ENCODE peak calls at places on chromosomes 12 and 14, in eight cellular contexts. P is naive thymus-derived CD8-positive, alpha-beta T cell; D is HCEC 1CT; V is CD8-positive, alpha-beta T cell; W is GM12864; J is germinal center; Q is activated T-cell treated with anti-CD3 and anti-CD28 coated beads, Interleukin-2, amount 50 U/mL, for 72 hours; E is stimulated activated CD4-positive, alpha-beta T cell treated with anti-CD3 and anti-CD28 coated beads, Interleukin-1b, Interleukin-23, amount 100 ng/mL, for 1 hour. U is an unnamed sample.

GRCh38 chr12:115871714-115872113 is 405.8 kb downstream of the MED13L start:
- DNase-seq in D (peak), J (peak), P (no peak), Q (no peak), E (no peak), V (no peak), W (no peak), U (peak)

GRCh38 chr12:95201056-95201670 is 16.1 kb downstream of the FGD6 start:
- DNase-seq in V (no peak), D (peak), E (no peak), P (no peak), Q (no peak), W (no peak), J (no peak), U (no peak)

GRCh38 chr14:105844810-105845724 is 318.7 kb downstream of the TMEM121 start:
- DNase-seq in J (no peak), E (no peak), Q (no peak), P (no peak), V (no peak), D (no peak), W (no peak), U (no peak)

GRCh38 chr12:101616027-101616494 is 21.3 kb downstream of the MYBPC1 start:
- DNase-seq in P (peak), W (no peak), Q (peak), J (no peak), D (no peak), E (no peak), V (no peak), U (no peak)

GRCh38 chr14:55449116-55449515 is 8.7 kb upstream of the TBPL2 start:
- DNase-seq in J (no peak), E (no peak), W (no peak), V (no peak), D (no peak), P (no peak), Q (no peak), U (no peak)

GRCh38 chr14:23632461-23633159 is 3.6 kb upstream of the DHRS2 start:
- DNase-seq in V (no peak), E (no peak), Q (no peak), W (no peak), D (no peak), J (no peak), P (no peak), U (no peak)

GRCh38 chr14:100221419-100222218 is 17.3 kb upstream of the YY1 start:
- DNase-seq in P (peak), V (peak), J (no peak), D (peak), E (peak), Q (peak), W (peak), U (peak)

GRCh38 chr14:75984674-75985073 is 889 bp upstream of the IFT43 start:
- DNase-seq in Q (no peak), V (no peak), P (no peak), J (no peak), D (no peak), W (no peak), E (no peak), U (no peak)

GRCh38 chr12:112684742-112685141 is 106.8 kb upstream of the RPH3A start:
- DNase-seq in P (no peak), Q (no peak), W (no peak), D (no peak), J (no peak), E (no peak), V (no peak), U (no peak)

GRCh38 chr14:73723799-73724621 is 9.8 kb upstream of the PNMA1 start:
- DNase-seq in D (peak), Q (no peak), V (no peak), P (no peak), E (no peak), W (no peak), J (no peak), U (no peak)

GRCh38 chr12:54304187-54304810 is 3.5 kb upstream of the NFE2 start:
- DNase-seq in J (peak), P (no peak), E (no peak), Q (no peak), W (no peak), V (no peak), D (no peak), U (no peak)

GRCh38 chr14:101713641-101714349 is 47.7 kb upstream of the PPP2R5C start:
- DNase-seq in D (no peak), E (no peak), V (peak), Q (no peak), J (no peak), P (no peak), W (no peak), U (no peak)

GRCh38 chr12:26298785-26299621 is 103.6 kb downstream of the SSPN start:
- DNase-seq in E (no peak), J (peak), W (peak), V (no peak), P (no peak), D (peak), Q (peak), U (no peak)

GRCh38 chr12:124668602-124669001 is 101.2 kb upstream of the NCOR2 start:
- DNase-seq in Q (no peak), P (no peak), D (no peak), J (no peak), W (no peak), E (no peak), V (no peak), U (no peak)

GRCh38 chr12:47988073-47989022 is 15.9 kb downstream of the COL2A1 start:
- DNase-seq in W (no peak), P (no peak), J (no peak), E (no peak), V (no peak), D (no peak), Q (no peak), U (no peak)

GRCh38 chr14:101980700-101981099 is 16.3 kb downstream of the DYNC1H1 start:
- DNase-seq in E (no peak), J (no peak), D (peak), W (no peak), P (no peak), Q (peak), V (no peak), U (no peak)

GRCh38 chr12:25377475-25378179 is 126.9 kb upstream of the KRAS start:
- DNase-seq in W (no peak), Q (peak), P (peak), D (peak), J (peak), V (peak), E (no peak), U (no peak)

GRCh38 chr12:94783862-94784261 is 133.5 kb upstream of the TMCC3 start:
- DNase-seq in D (peak), P (no peak), W (no peak), Q (no peak), E (no peak), J (peak), V (no peak), U (no peak)

GRCh38 chr12:92124708-92125067 is 21.0 kb downstream of the BTG1 start:
- DNase-seq in D (no peak), V (no peak), J (no peak), Q (no peak), P (no peak), W (no peak), E (no peak), U (no peak)

GRCh38 chr12:122835693-122836026 is 403 bp downstream of the HIP1R start:
- DNase-seq in J (peak), E (no peak), P (peak), Q (peak), D (no peak), V (no peak), W (no peak), U (no peak)

GRCh38 chr14:50947446-50947845 is 3.2 kb upstream of the PYGL start:
- DNase-seq in Q (no peak), E (no peak), P (no peak), W (no peak), J (no peak), D (no peak), V (no peak), U (no peak)

GRCh38 chr14:53152627-53152908 is 555 bp downstream of the DDHD1 start:
- DNase-seq in W (no peak), D (no peak), P (peak), V (no peak), E (no peak), Q (no peak), J (peak), U (no peak)

GRCh38 chr12:45130881-45131281 is 80.0 kb upstream of the DBX2 start:
- DNase-seq in J (peak), D (peak), W (peak), E (no peak), P (peak), Q (peak), V (no peak), U (no peak)

GRCh38 chr12:111291357-111291756 is 77.5 kb downstream of the PHETA1 start:
- DNase-seq in E (no peak), Q (no peak), D (no peak), P (no peak), V (no peak), W (no peak), J (no peak), U (no peak)

GRCh38 chr12:78824918-78825317 is 39.7 kb upstream of the SYT1 start:
- DNase-seq in J (no peak), W (no peak), E (no peak), D (no peak), P (no peak), Q (no peak), V (no peak), U (no peak)

GRCh38 chr12:14416658-14417057 is 51.2 kb downstream of the ATF7IP start:
- DNase-seq in W (peak), V (no peak), P (peak), Q (peak), D (peak), J (peak), E (no peak), U (peak)

GRCh38 chr12:106115450-106115849 is 23.3 kb downstream of the NUAK1 start:
- DNase-seq in P (no peak), J (no peak), Q (no peak), W (no peak), D (no peak), V (no peak), E (no peak), U (no peak)

GRCh38 chr12:72077111-72077820 is 138.6 kb downstream of the TPH2 start:
- DNase-seq in Q (no peak), J (no peak), P (no peak), D (no peak), W (no peak), E (no peak), V (no peak), U (no peak)

GRCh38 chr12:107277850-107278249 is 184.5 kb upstream of the CRY1 start:
- DNase-seq in W (no peak), V (no peak), Q (no peak), P (no peak), J (no peak), D (no peak), E (no peak), U (no peak)

GRCh38 chr14:78313499-78313898 is 143.3 kb downstream of the NRXN3 start:
- DNase-seq in Q (no peak), J (no peak), W (no peak), D (no peak), P (no peak), E (no peak), V (no peak), U (no peak)